ENCODE peak calls at places on chromosomes 11 and 22, in nine cellular contexts. E is endothelial cell of umbilical vein, I is A549, S is GM12864, Z is prostate gland, C is OCI-LY7, M is choroid plexus epithelial cell, G is cardiac fibroblast, P is mesothelial cell of epicardium. D is an unnamed sample.

GRCh38 chr22:39444937-39445465 is 11.8 kb upstream of the MGAT3 start:
- DNase-seq in C (no peak), I (no peak), E (no peak), P (no peak), S (no peak), G (no peak), M (no peak), Z (no peak), D (no peak)

GRCh38 chr11:17157773-17158172 is 50.0 kb downstream of the PIK3C2A start:
- DNase-seq in M (no peak), C (no peak), Z (no peak), P (no peak), S (no peak), E (peak), G (no peak), I (no peak), D (no peak)

GRCh38 chr11:102438311-102439062 is 14.1 kb downstream of the TMEM123 start:
- DNase-seq in G (no peak), Z (no peak), M (no peak), I (no peak), E (no peak), S (no peak), C (no peak), P (no peak), D (no peak)

GRCh38 chr22:45483319-45483718 is 19.4 kb upstream of the FBLN1 start:
- DNase-seq in C (no peak), Z (no peak), S (no peak), G (no peak), E (no peak), M (no peak), I (no peak), P (no peak), D (no peak)

GRCh38 chr11:77035580-77035979 is 1.4 kb downstream of the B3GNT6 start:
- DNase-seq in I (peak), M (no peak), Z (no peak), C (no peak), G (no peak), S (no peak), E (no peak), P (no peak), D (no peak)

GRCh38 chr22:46931881-46932280 is 169.4 kb downstream of the TBC1D22A start:
- DNase-seq in E (no peak), G (no peak), P (no peak), I (no peak), C (no peak), S (no peak), M (peak), Z (no peak), D (no peak)

GRCh38 chr22:20956258-20957117 is 10.6 kb upstream of the AIFM3 start:
- DNase-seq in I (peak), M (no peak), S (no peak), C (no peak), Z (no peak), P (no peak), E (no peak), G (peak), D (no peak)

GRCh38 chr22:48135641-48136040 is 1373.2 kb downstream of the TBC1D22A start:
- DNase-seq in P (no peak), S (no peak), M (no peak), G (no peak), C (no peak), I (no peak), Z (no peak), E (no peak), D (no peak)

GRCh38 chr22:50498322-50498861 is 9.1 kb downstream of the LMF2 start:
- DNase-seq in I (peak), M (peak), S (no peak), C (peak), G (peak), Z (peak), P (no peak), E (peak), D (peak)

GRCh38 chr22:48881326-48881980 is 946.2 kb downstream of the BRD1 start:
- DNase-seq in P (no peak), E (no peak), S (no peak), Z (no peak), C (no peak), I (no peak), G (no peak), M (no peak), D (no peak)

GRCh38 chr11:127052420-127052819 is 51.9 kb upstream of the KIRREL3 start:
- DNase-seq in C (no peak), E (no peak), G (no peak), M (no peak), S (no peak), Z (no peak), I (peak), P (no peak), D (no peak)

GRCh38 chr11:66484825-66485380 is 4.7 kb downstream of the DPP3 start:
- DNase-seq in Z (no peak), P (no peak), C (no peak), G (no peak), E (no peak), I (no peak), S (no peak), M (no peak), D (no peak)

GRCh38 chr11:57303990-57304579 is 20.7 kb downstream of the TNKS1BP1 start:
- DNase-seq in G (peak), C (no peak), S (no peak), I (no peak), Z (no peak), P (no peak), E (no peak), M (no peak), D (no peak)

GRCh38 chr11:57387284-57388030 is 3.0 kb downstream of the PRG2 start:
- DNase-seq in C (no peak), I (peak), S (no peak), M (peak), G (peak), Z (no peak), P (no peak), E (peak), D (no peak)

GRCh38 chr22:49550766-49551362 is 276.8 kb downstream of the BRD1 start:
- DNase-seq in C (no peak), S (no peak), E (no peak), Z (no peak), G (no peak), I (no peak), P (no peak), M (no peak), D (no peak)

GRCh38 chr22:22720724-22721261 is 76.4 kb downstream of the GGTLC2 start:
- DNase-seq in S (peak), I (no peak), G (peak), C (peak), M (peak), P (no peak), Z (no peak), E (no peak), D (peak)

GRCh38 chr11:132604446-132604845 is 927.9 kb downstream of the OPCML start:
- DNase-seq in I (no peak), Z (no peak), C (no peak), M (peak), G (peak), P (no peak), E (no peak), S (no peak), D (no peak)

GRCh38 chr11:120667281-120667680 is 155.7 kb downstream of the GRIK4 start:
- DNase-seq in C (no peak), S (no peak), P (no peak), Z (no peak), G (peak), I (no peak), E (no peak), M (no peak), D (peak)

GRCh38 chr11:134079317-134079716 is 10.4 kb downstream of the JAM3 start:
- DNase-seq in S (no peak), P (no peak), Z (no peak), C (no peak), M (no peak), G (peak), E (no peak), I (no peak), D (no peak)

GRCh38 chr22:32020117-32020516 is 22.9 kb upstream of the SLC5A1 start:
- DNase-seq in P (no peak), Z (no peak), C (no peak), E (peak), S (no peak), G (peak), I (peak), M (peak), D (no peak)

GRCh38 chr11:122717264-122717867 is 61.8 kb downstream of the UBASH3B start:
- DNase-seq in M (no peak), C (peak), Z (no peak), S (peak), P (no peak), G (no peak), I (no peak), E (no peak), D (peak)

GRCh38 chr11:10488121-10488580 is 33.1 kb downstream of the AMPD3 start:
- DNase-seq in C (peak), I (peak), P (peak), S (no peak), G (no peak), M (peak), E (no peak), Z (peak), D (peak)

GRCh38 chr11:121722431-121723256 is 269.9 kb upstream of the SORL1-AS1 start:
- DNase-seq in M (peak), G (peak), I (no peak), S (no peak), C (no peak), Z (peak), E (peak), P (peak), D (peak)

GRCh38 chr11:72007587-72007986 is 8.9 kb downstream of the IL18BP start:
- DNase-seq in E (no peak), P (no peak), C (no peak), G (no peak), I (no peak), Z (no peak), S (no peak), M (no peak), D (no peak)

GRCh38 chr11:10909141-10909883 is 51.5 kb upstream of the ZBED5 start:
- DNase-seq in E (no peak), G (no peak), M (peak), C (no peak), P (no peak), I (no peak), Z (no peak), S (no peak), D (no peak)

GRCh38 chr22:24402460-24403192 is 24.8 kb upstream of the ADORA2A start:
- DNase-seq in Z (peak), P (peak), M (peak), E (peak), S (peak), C (no peak), G (peak), I (peak), D (peak)

GRCh38 chr11:124123587-124123986 is 8.3 kb downstream of the VWA5A start:
- DNase-seq in Z (no peak), G (no peak), E (no peak), M (peak), P (no peak), C (no peak), S (no peak), I (no peak), D (no peak)

GRCh38 chr22:49720279-49720959 is 107.3 kb downstream of the BRD1 start:
- DNase-seq in M (no peak), G (no peak), C (no peak), E (no peak), Z (no peak), I (no peak), S (no peak), P (no peak), D (no peak)

GRCh38 chr11:76314741-76315090 is 66.2 kb downstream of the THAP12 start:
- DNase-seq in I (no peak), P (no peak), C (no peak), E (no peak), S (no peak), M (peak), G (no peak), Z (no peak), D (no peak)

GRCh38 chr22:35446365-35446764 is 46.4 kb downstream of the MCM5 start:
- DNase-seq in M (peak), I (no peak), C (no peak), P (no peak), S (peak), Z (no peak), E (peak), G (peak), D (no peak)

GRCh38 chr22:47444746-47445065 is 682.3 kb downstream of the TBC1D22A start:
- DNase-seq in M (no peak), C (no peak), S (no peak), G (no peak), Z (no peak), I (no peak), P (no peak), E (no peak), D (no peak)

GRCh38 chr22:45240810-45241631 is at the start of gene KIAA0930:
- DNase-seq in G (peak), S (no peak), I (peak), M (peak), Z (peak), C (peak), P (peak), E (peak), D (peak)

GRCh38 chr11:24574461-24574860 is 77.6 kb downstream of the LUZP2 start:
- DNase-seq in Z (no peak), C (no peak), G (peak), I (no peak), M (peak), E (no peak), P (no peak), S (no peak), D (no peak)

GRCh38 chr11:44578279-44578678 is 12.8 kb downstream of the CD82 start:
- DNase-seq in P (no peak), C (no peak), G (no peak), E (no peak), M (no peak), I (no peak), S (no peak), Z (no peak), D (peak)

GRCh38 chr11:110497204-110497987 is 67.6 kb downstream of the FDX1 start:
- DNase-seq in S (no peak), P (no peak), Z (no peak), I (no peak), C (no peak), G (peak), M (no peak), E (no peak), D (no peak)

GRCh38 chr22:49951001-49951677 is 9.4 kb upstream of the PIM3 start:
- DNase-seq in P (peak), I (no peak), E (no peak), C (no peak), S (no peak), M (no peak), G (no peak), Z (peak), D (peak)

GRCh38 chr11:40202569-40202968 is 1256.9 kb downstream of the LRRC4C start:
- DNase-seq in Z (no peak), S (no peak), C (no peak), E (no peak), I (no peak), M (no peak), P (no peak), G (no peak), D (no peak)

GRCh38 chr11:101241160-101241795 is 111.7 kb upstream of the PGR start:
- DNase-seq in E (no peak), P (no peak), I (no peak), C (no peak), S (no peak), G (no peak), M (no peak), Z (no peak), D (no peak)
- TF ChIP-seq CTCF in E (no peak), P (no peak), I (no peak), C (no peak), S (no peak), G (no peak), M (no peak), Z (no peak), D (no peak)

GRCh38 chr11:26283852-26284421 is 48.0 kb upstream of the ANO3 start:
- DNase-seq in C (no peak), I (no peak), P (no peak), G (no peak), S (no peak), Z (no peak), E (no peak), M (no peak), D (no peak)

GRCh38 chr11:26276798-26277424 is 55.0 kb upstream of the ANO3 start:
- DNase-seq in P (peak), Z (peak), G (peak), E (peak), I (peak), C (peak), S (peak), M (peak), D (peak)

GRCh38 chr11:26278354-26278753 is 53.6 kb upstream of the ANO3 start:
- DNase-seq in I (no peak), P (no peak), S (no peak), G (no peak), E (no peak), M (no peak), C (no peak), Z (no peak), D (no peak)
- TF ChIP-seq CTCF in I (no peak), P (no peak), S (no peak), G (no peak), E (no peak), M (no peak), C (peak), Z (no peak), D (no peak)

GRCh38 chr22:44024288-44024908 is at the start of gene PARVB:
- DNase-seq in G (no peak), S (no peak), P (peak), M (no peak), C (no peak), I (peak), Z (no peak), E (no peak), D (peak)

GRCh38 chr22:44026630-44027511 is 2.8 kb downstream of the PARVB start:
- DNase-seq in E (peak), M (peak), Z (peak), C (peak), G (peak), I (no peak), P (no peak), S (peak), D (peak)

GRCh38 chr22:44026066-44026629 is 2.0 kb downstream of the PARVB start:
- DNase-seq in G (no peak), I (no peak), Z (no peak), P (no peak), S (no peak), E (peak), M (no peak), C (no peak), D (no peak)

GRCh38 chr22:44023404-44024287 is 456 bp upstream of the PARVB start:
- DNase-seq in Z (no peak), S (no peak), I (peak), C (no peak), M (no peak), G (peak), P (peak), E (peak), D (peak)

GRCh38 chr22:44025171-44026065 is 1.3 kb downstream of the PARVB start:
- DNase-seq in E (peak), Z (no peak), S (peak), G (no peak), M (no peak), C (peak), P (no peak), I (no peak), D (peak)
- TF ChIP-seq CTCF in E (no peak), Z (no peak), S (no peak), G (no peak), M (no peak), C (no peak), P (no peak), I (no peak), D (no peak)

GRCh38 chr22:37735054-37735453 is 38.2 kb downstream of the TRIOBP start:
- DNase-seq in I (peak), S (no peak), M (no peak), P (no peak), C (no peak), Z (no peak), G (no peak), E (no peak), D (no peak)
- TF ChIP-seq CTCF in I (peak), S (peak), M (peak), P (no peak), C (no peak), Z (no peak), G (peak), E (peak), D (no peak)

DNA sequence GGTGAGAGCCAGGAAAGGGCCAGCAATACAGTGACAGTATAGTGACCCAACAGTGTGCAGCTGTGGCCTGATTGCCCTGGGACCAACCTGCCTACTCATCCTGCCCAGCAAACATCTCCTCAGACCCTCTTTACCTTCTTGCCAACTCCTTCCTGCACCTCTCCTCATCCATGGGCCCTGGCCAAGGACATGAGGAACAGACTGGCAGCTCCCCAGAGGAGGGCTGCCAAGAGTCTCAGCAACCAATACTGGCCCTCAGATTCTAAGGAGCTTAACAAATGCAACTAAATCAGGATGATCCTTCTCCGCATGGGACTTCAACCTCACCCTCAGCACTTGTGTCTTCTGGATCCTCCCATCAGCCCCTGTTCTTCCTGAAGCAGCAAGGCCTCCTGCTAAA is 77.0 kb downstream of the RPL27A start:
- DNase-seq in G (no peak), I (no peak), M (no peak), C (no peak), Z (peak), E (no peak), S (no peak), P (no peak), D (no peak)
- TF ChIP-seq CTCF in G (no peak), I (no peak), M (no peak), C (no peak), Z (no peak), E (no peak), S (no peak), P (no peak), D (no peak)

DNA sequence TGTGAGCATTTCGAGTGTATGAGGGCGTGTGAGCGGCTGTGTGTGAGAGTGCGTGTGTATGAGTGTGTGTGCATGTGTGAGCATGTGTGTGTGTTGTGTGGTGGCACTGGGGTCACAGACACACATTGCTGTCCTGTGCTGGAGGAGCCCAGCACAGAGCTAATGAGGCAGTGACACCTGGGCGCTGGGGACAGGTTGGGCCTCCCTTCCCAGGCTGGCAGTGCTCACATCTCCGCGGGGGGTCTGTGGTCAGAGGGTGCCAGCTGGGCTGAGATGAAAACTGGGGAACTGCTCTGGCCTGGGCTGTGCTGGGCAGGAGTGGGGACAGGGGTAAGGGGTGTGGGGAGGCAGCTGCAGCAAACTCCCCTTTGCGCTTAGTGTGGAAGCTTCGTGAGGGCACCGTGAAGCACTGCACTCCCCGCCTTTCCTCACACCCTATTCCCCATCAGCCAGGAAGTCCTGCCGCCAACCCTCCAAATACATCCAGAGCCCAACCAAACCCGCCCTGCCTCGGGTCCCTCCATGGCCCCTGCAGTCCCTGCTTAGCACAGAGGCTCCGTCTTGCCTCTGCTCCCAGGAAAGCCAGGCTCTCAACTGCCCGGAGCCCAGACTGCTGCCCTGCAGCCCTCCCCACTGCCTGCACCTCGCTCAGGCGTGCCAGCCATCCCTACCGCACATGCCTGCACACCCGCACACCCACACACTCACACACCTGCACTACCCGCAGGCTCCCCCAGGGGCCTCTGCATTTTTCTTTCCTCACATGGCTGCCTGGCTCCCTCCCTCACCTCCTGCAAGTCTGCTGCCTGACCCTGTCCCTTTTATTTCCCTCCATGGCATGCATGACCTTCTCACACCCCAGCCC is 62.0 kb upstream of the THY1 start:
- DNase-seq in P (no peak), Z (no peak), C (peak), G (no peak), I (no peak), S (no peak), M (peak), E (no peak), D (no peak)
- TF ChIP-seq CTCF in P (peak), Z (no peak), C (peak), G (peak), I (no peak), S (peak), M (peak), E (peak), D (no peak)